ENCODE peak calls at places on chromosomes 12 and 14, in four cellular contexts. One of them, this sample, is unnamed.

GRCh38 chr12:88934163-88934747 is 354.0 kb upstream of the KITLG start:
- DNase-seq in colonic mucosa: no peak
- DNase-seq in endothelial cell: no peak
- DNase-seq in NCI-H510A: no peak
- DNase-seq in this sample: peak; percentile 22

GRCh38 chr14:26917086-26917485 is 319.3 kb upstream of the NOVA1 start:
- DNase-seq in colonic mucosa: no peak
- DNase-seq in NCI-H510A: no peak
- DNase-seq in endothelial cell: no peak
- DNase-seq in this sample: peak; percentile 40

GRCh38 chr12:57127101-57127709 is 1.1 kb upstream of the LRP1 start:
- DNase-seq in endothelial cell: peak; percentile 63
- DNase-seq in colonic mucosa: peak; percentile 94
- DNase-seq in NCI-H510A: peak; percentile 70
- DNase-seq in this sample: peak; percentile 89

GRCh38 chr12:11814362-11814761 is 164.9 kb downstream of the ETV6 start:
- DNase-seq in NCI-H510A: no peak
- DNase-seq in endothelial cell: no peak
- DNase-seq in colonic mucosa: no peak
- DNase-seq in this sample: peak; percentile 34

GRCh38 chr12:43241971-43242370 is 310.0 kb downstream of the ADAMTS20 start:
- DNase-seq in NCI-H510A: no peak
- DNase-seq in endothelial cell: no peak
- DNase-seq in colonic mucosa: no peak
- DNase-seq in this sample: no peak

GRCh38 chr12:110159671-110160245 is 35.6 kb downstream of the IFT81 start:
- DNase-seq in endothelial cell: no peak
- DNase-seq in NCI-H510A: no peak
- DNase-seq in colonic mucosa: no peak
- DNase-seq in this sample: no peak

GRCh38 chr12:66203820-66204219 is 14.8 kb downstream of the IRAK3 start:
- DNase-seq in NCI-H510A: no peak
- DNase-seq in colonic mucosa: no peak
- DNase-seq in endothelial cell: no peak
- DNase-seq in this sample: no peak

GRCh38 chr12:90569685-90570084 is 385.3 kb downstream of the CCER1 start:
- DNase-seq in colonic mucosa: no peak
- DNase-seq in NCI-H510A: no peak
- DNase-seq in endothelial cell: no peak
- DNase-seq in this sample: no peak

GRCh38 chr14:69644814-69645213 is 33.4 kb downstream of the SUSD6 start:
- DNase-seq in endothelial cell: no peak
- DNase-seq in NCI-H510A: no peak
- DNase-seq in colonic mucosa: no peak
- DNase-seq in this sample: no peak

GRCh38 chr12:57852620-57853509 is 6.3 kb upstream of the CTDSP2 start:
- DNase-seq in NCI-H510A: peak; percentile 32
- DNase-seq in colonic mucosa: no peak
- DNase-seq in endothelial cell: peak; percentile 47
- DNase-seq in this sample: peak; percentile 78

GRCh38 chr14:28785096-28785952 is 18.7 kb downstream of the FOXG1 start:
- DNase-seq in NCI-H510A: peak; percentile 34
- DNase-seq in colonic mucosa: no peak
- DNase-seq in endothelial cell: peak; percentile 49
- DNase-seq in this sample: peak; percentile 32

GRCh38 chr12:120358412-120359158 is 10.4 kb downstream of the MSI1 start:
- DNase-seq in endothelial cell: no peak
- DNase-seq in NCI-H510A: no peak
- DNase-seq in colonic mucosa: no peak
- DNase-seq in this sample: no peak

GRCh38 chr12:58419905-58420304 is 478.5 kb downstream of the ATP23 start:
- DNase-seq in NCI-H510A: no peak
- DNase-seq in colonic mucosa: no peak
- DNase-seq in endothelial cell: no peak
- DNase-seq in this sample: no peak

GRCh38 chr14:86296173-86296572 is 766.2 kb downstream of the FLRT2 start:
- DNase-seq in endothelial cell: no peak
- DNase-seq in NCI-H510A: no peak
- DNase-seq in colonic mucosa: no peak
- DNase-seq in this sample: no peak